ENCODE peak calls at places on chromosome 16, in five cellular contexts. One of them, this sample, is unnamed.

GRCh38 chr16:85674828-85675227 is 13.9 kb downstream of the GINS2 start:
- DNase-seq in lower leg skin: no peak
- DNase-seq in stomach: no peak
- DNase-seq in IMR-90: no peak
- DNase-seq in heart left ventricle: no peak
- DNase-seq in this sample: no peak

GRCh38 chr16:66154801-66155200 is 211.7 kb upstream of the CDH5 start:
- DNase-seq in lower leg skin: no peak
- DNase-seq in IMR-90: no peak
- DNase-seq in stomach: no peak
- DNase-seq in heart left ventricle: no peak
- DNase-seq in this sample: no peak

GRCh38 chr16:76976101-76976500 is 214.9 kb upstream of the MON1B start:
- DNase-seq in heart left ventricle: no peak
- DNase-seq in IMR-90: no peak
- DNase-seq in lower leg skin: no peak
- DNase-seq in stomach: no peak
- DNase-seq in this sample: no peak

GRCh38 chr16:66544358-66544757 is 5.6 kb downstream of the TK2 start:
- DNase-seq in stomach: no peak
- DNase-seq in IMR-90: no peak
- DNase-seq in lower leg skin: peak
- DNase-seq in heart left ventricle: no peak
- DNase-seq in this sample: no peak

GRCh38 chr16:85755929-85756768 is 5.3 kb upstream of the C16orf74 start:
- DNase-seq in heart left ventricle: no peak
- DNase-seq in stomach: no peak
- DNase-seq in lower leg skin: no peak
- DNase-seq in IMR-90: peak
- DNase-seq in this sample: no peak

GRCh38 chr16:86396318-86396882 is 113.9 kb upstream of the FOXF1 start:
- DNase-seq in lower leg skin: no peak
- DNase-seq in heart left ventricle: no peak
- DNase-seq in IMR-90: peak
- DNase-seq in stomach: no peak
- DNase-seq in this sample: no peak

GRCh38 chr16:11374255-11374654 is 29.0 kb downstream of the RMI2 start:
- DNase-seq in IMR-90: no peak
- DNase-seq in heart left ventricle: no peak
- DNase-seq in stomach: no peak
- DNase-seq in lower leg skin: no peak
- DNase-seq in this sample: no peak

GRCh38 chr16:70725912-70726828 is 40.3 kb upstream of the MTSS2 start:
- DNase-seq in IMR-90: peak
- DNase-seq in lower leg skin: no peak
- DNase-seq in stomach: no peak
- DNase-seq in heart left ventricle: peak
- DNase-seq in this sample: peak

GRCh38 chr16:57530531-57531252 is 5.7 kb downstream of the CCDC102A start:
- DNase-seq in lower leg skin: peak
- DNase-seq in stomach: no peak
- DNase-seq in heart left ventricle: no peak
- DNase-seq in IMR-90: no peak
- DNase-seq in this sample: peak

GRCh38 chr16:12016166-12016947 is 39.8 kb downstream of the SNX29 start:
- DNase-seq in stomach: peak
- DNase-seq in IMR-90: peak
- DNase-seq in heart left ventricle: no peak
- DNase-seq in lower leg skin: no peak
- DNase-seq in this sample: no peak

GRCh38 chr16:9357829-9358228 is 266.4 kb downstream of the HAPSTR1 start:
- DNase-seq in heart left ventricle: no peak
- DNase-seq in stomach: no peak
- DNase-seq in IMR-90: no peak
- DNase-seq in lower leg skin: no peak
- DNase-seq in this sample: no peak

GRCh38 chr16:28475221-28475620 is 3.1 kb upstream of the NPIPB7 start:
- DNase-seq in IMR-90: no peak
- DNase-seq in heart left ventricle: no peak
- DNase-seq in lower leg skin: peak
- DNase-seq in stomach: no peak
- DNase-seq in this sample: no peak

GRCh38 chr16:67086829-67087228 is 22.9 kb upstream of the PHAF1 start:
- DNase-seq in heart left ventricle: no peak
- DNase-seq in stomach: no peak
- DNase-seq in lower leg skin: no peak
- DNase-seq in IMR-90: peak
- DNase-seq in this sample: no peak

GRCh38 chr16:85056211-85056748 is 28.7 kb downstream of the KIAA0513 start:
- DNase-seq in heart left ventricle: no peak
- DNase-seq in lower leg skin: no peak
- DNase-seq in IMR-90: peak
- DNase-seq in stomach: no peak
- DNase-seq in this sample: no peak

GRCh38 chr16:70685938-70686375 is at the start of gene MTSS2:
- DNase-seq in heart left ventricle: peak
- DNase-seq in IMR-90: peak
- DNase-seq in stomach: peak
- DNase-seq in lower leg skin: peak
- DNase-seq in this sample: peak

GRCh38 chr16:89133457-89134127 is 38.0 kb upstream of the CDH15 start:
- DNase-seq in stomach: no peak
- DNase-seq in heart left ventricle: no peak
- DNase-seq in IMR-90: no peak
- DNase-seq in lower leg skin: no peak
- DNase-seq in this sample: peak

GRCh38 chr16:89048087-89048729 is 45.4 kb upstream of the ACSF3 start:
- DNase-seq in heart left ventricle: no peak
- DNase-seq in lower leg skin: no peak
- DNase-seq in IMR-90: no peak
- DNase-seq in stomach: no peak
- DNase-seq in this sample: no peak

GRCh38 chr16:3049921-3050481 is 3.6 kb downstream of the MMP25 start:
- DNase-seq in stomach: no peak
- DNase-seq in lower leg skin: no peak
- DNase-seq in heart left ventricle: no peak
- DNase-seq in IMR-90: no peak
- DNase-seq in this sample: no peak

GRCh38 chr16:13099822-13100221 is 198.4 kb downstream of the SHISA9 start:
- DNase-seq in stomach: no peak
- DNase-seq in heart left ventricle: no peak
- DNase-seq in IMR-90: no peak
- DNase-seq in lower leg skin: peak
- DNase-seq in this sample: no peak

GRCh38 chr16:66904846-66905632 is 13.6 kb downstream of the CDH16 start:
- DNase-seq in stomach: peak
- DNase-seq in heart left ventricle: peak
- DNase-seq in lower leg skin: peak
- DNase-seq in IMR-90: peak
- DNase-seq in this sample: no peak

DNA sequence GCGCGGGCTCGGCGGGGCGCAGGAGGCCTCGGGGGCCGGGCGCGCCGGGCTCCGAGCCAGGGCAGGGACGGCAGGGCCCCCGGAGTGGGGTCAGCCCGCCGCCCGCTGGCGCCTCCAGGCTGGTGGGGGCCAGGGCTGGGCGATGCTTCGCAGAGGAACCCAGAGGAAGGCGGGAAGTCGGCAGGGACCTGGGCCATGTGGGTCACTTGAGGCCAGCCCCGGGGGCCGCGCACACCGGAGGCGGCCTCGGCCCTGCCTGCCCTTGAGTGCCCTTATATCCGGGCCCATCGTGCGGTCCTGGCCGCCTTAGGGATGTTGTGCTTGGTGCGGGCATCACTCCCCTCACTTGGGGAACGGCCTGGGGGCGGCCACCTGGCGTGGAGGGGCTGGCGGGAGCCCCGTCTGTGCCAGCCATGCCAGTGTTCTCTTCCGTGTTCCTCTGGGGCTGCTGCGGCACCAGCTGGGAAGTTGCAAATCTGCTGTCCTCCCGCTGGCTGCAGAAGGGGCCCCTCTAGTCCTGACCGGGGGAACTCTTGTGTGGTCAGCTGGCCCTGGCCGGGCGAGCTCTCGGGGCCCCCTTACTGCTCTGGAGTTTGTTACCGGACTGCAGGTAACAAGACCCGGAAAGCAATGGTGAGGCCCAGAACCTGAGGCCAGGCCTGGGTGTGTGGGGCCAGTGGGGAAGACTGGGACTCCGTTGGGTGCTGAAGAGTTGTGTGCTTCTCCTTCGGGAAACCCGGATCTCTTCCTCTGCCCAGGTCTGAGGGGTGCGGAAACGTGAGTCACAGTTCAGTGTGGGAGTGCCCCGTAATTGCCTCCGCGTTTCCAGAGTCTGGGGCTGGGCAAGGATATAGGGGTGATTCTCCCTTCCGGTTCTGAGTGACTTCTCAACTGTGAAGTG is 849 bp downstream of the CAPN15 start:
- DNase-seq in stomach: peak
- DNase-seq in heart left ventricle: no peak
- DNase-seq in IMR-90: peak
- DNase-seq in lower leg skin: peak
- DNase-seq in this sample: peak
- TF ChIP-seq POLR2A in stomach: peak
- TF ChIP-seq POLR2A in heart left ventricle: no peak
- TF ChIP-seq POLR2A in IMR-90: peak
- TF ChIP-seq POLR2A in lower leg skin: no peak
- TF ChIP-seq POLR2A in this sample: peak

GRCh38 chr16:30368792-30369090 is 1.6 kb downstream of the TBC1D10B start:
- DNase-seq in heart left ventricle: no peak
- DNase-seq in stomach: no peak
- DNase-seq in IMR-90: no peak
- DNase-seq in lower leg skin: no peak
- DNase-seq in this sample: no peak

GRCh38 chr16:30368122-30368791 is 2.0 kb downstream of the TBC1D10B start:
- DNase-seq in heart left ventricle: no peak
- DNase-seq in lower leg skin: no peak
- DNase-seq in stomach: no peak
- DNase-seq in IMR-90: peak
- DNase-seq in this sample: peak

GRCh38 chr16:30369091-30369937 is 980 bp downstream of the TBC1D10B start:
- DNase-seq in heart left ventricle: no peak
- DNase-seq in lower leg skin: no peak
- DNase-seq in stomach: no peak
- DNase-seq in IMR-90: no peak
- DNase-seq in this sample: no peak

GRCh38 chr16:30366511-30366910 is 3.8 kb downstream of the TBC1D10B start:
- DNase-seq in heart left ventricle: no peak
- DNase-seq in stomach: no peak
- DNase-seq in IMR-90: no peak
- DNase-seq in lower leg skin: no peak
- DNase-seq in this sample: no peak

DNA sequence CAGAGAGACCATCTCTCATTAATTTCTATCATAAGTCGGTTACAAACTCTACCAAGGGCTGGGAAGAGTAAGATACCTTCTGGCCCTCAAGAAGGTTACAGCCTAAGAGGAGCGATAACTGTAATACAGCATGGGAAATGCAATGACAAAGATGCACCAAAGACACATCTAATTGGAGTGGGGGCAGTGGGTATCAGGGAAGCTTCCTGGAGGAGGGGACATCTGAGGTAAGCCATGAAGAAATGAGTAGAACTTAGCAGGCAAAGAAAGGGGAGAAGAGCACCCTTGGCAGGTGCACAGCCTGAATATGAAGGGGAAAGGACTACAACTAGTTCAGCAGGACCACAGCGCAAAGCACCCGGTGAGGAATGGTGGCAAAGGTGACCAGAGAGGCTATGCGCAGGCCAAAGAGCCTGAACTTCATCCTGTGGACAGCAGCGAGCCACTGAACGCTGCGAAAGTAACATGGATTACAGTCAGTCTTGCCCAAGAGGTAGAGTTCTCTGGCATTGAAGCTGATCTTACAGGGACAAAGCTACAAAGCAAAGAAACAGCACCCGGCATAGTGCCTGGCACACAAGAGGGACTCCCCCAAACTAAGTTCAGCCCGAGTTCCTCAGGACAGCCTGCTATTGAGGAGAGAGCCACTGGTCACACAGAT is 2.8 kb downstream of the TBC1D10B start:
- DNase-seq in stomach: no peak
- DNase-seq in heart left ventricle: no peak
- DNase-seq in IMR-90: no peak
- DNase-seq in lower leg skin: no peak
- DNase-seq in this sample: no peak
- H3K4me3 ChIP-seq in stomach: peak
- H3K4me3 ChIP-seq in heart left ventricle: no peak
- H3K4me3 ChIP-seq in IMR-90: peak
- H3K4me3 ChIP-seq in lower leg skin: no peak
- H3K4me3 ChIP-seq in this sample: peak

GRCh38 chr16:29807426-29808218 is 1.3 kb downstream of the MAZ start:
- DNase-seq in lower leg skin: peak
- DNase-seq in stomach: peak
- DNase-seq in IMR-90: peak
- DNase-seq in heart left ventricle: peak
- DNase-seq in this sample: peak
- TF ChIP-seq POLR2A in lower leg skin: no peak
- TF ChIP-seq POLR2A in stomach: no peak
- TF ChIP-seq POLR2A in IMR-90: no peak
- TF ChIP-seq POLR2A in heart left ventricle: no peak
- TF ChIP-seq POLR2A in this sample: no peak

GRCh38 chr16:87877942-87878507 is 8.7 kb upstream of the SLC7A5 start:
- DNase-seq in heart left ventricle: no peak
- DNase-seq in stomach: no peak
- DNase-seq in lower leg skin: no peak
- DNase-seq in IMR-90: no peak
- DNase-seq in this sample: no peak

GRCh38 chr16:87878704-87879103 is 9.4 kb upstream of the SLC7A5 start:
- DNase-seq in stomach: no peak
- DNase-seq in lower leg skin: no peak
- DNase-seq in heart left ventricle: no peak
- DNase-seq in IMR-90: no peak
- DNase-seq in this sample: no peak

GRCh38 chr16:87880117-87880696 is 10.9 kb upstream of the SLC7A5 start:
- DNase-seq in stomach: no peak
- DNase-seq in lower leg skin: no peak
- DNase-seq in IMR-90: no peak
- DNase-seq in heart left ventricle: no peak
- DNase-seq in this sample: no peak

DNA sequence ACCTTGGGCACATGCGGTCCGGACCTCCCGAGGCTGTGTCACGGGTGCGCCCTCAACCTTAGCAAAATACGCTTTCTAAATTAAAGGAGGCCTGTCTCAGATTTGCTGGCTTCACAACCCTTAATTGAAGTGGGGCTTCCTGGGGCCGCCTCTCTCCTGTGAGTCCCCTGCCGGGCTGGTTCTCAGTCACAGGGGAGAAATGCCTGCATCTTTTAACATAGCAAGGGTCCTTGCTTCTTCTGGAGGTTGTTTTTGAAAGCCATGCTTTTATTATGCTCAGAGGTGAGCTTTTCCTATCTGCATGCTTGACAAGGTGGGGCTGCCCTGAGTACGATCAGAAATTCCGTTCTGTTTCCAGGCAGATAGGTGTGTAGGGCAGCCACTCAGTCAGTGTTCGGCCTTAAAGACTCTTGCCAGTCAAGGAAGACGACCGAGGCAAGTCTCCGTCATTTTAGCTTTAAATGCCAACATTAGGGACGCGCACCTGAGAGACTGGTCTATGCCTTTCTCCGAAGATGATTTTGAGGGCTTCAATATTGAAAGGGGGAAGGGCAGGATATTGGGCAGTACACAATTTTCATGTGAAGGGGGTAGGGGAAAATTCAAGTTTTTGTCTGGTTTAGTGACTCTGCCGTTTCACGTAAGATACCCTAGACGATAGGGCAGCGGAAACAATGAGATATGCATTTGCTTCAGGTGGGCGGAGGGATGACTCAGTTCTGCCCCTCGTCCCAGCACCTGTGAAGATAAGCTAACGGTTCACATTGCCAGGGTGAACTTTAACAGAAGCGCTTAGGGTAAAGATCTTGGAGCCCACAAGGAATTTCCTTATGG is 5.5 kb upstream of the SLC7A5 start:
- DNase-seq in lower leg skin: no peak
- DNase-seq in IMR-90: no peak
- DNase-seq in stomach: no peak
- DNase-seq in heart left ventricle: no peak
- DNase-seq in this sample: no peak
- H3K4me3 ChIP-seq in lower leg skin: no peak
- H3K4me3 ChIP-seq in IMR-90: no peak
- H3K4me3 ChIP-seq in stomach: no peak
- H3K4me3 ChIP-seq in heart left ventricle: no peak
- H3K4me3 ChIP-seq in this sample: no peak